ENCODE peak calls at places on chromosomes 5 and 9, in four cellular contexts. Q is ELR, E is EH, L is dermis microvascular lymphatic vessel endothelial cell. N is an unnamed sample.

GRCh38 chr5:154723740-154724505 is 31.3 kb upstream of the LARP1 start:
- DNase-seq in Q (peak), E (peak), L (no peak), N (peak)

GRCh38 chr5:43616535-43616934 is 13.6 kb downstream of the NNT start:
- DNase-seq in Q (no peak), E (peak), L (no peak), N (peak)

GRCh38 chr9:76227165-76227564 is 167.1 kb downstream of the RFK start:
- DNase-seq in Q (no peak), E (no peak), L (no peak), N (no peak)

GRCh38 chr5:144598451-144599068 is 427.9 kb downstream of the KCTD16 start:
- DNase-seq in Q (peak), E (peak), L (no peak), N (peak)

GRCh38 chr5:73946278-73946677 is 320.3 kb downstream of the ARHGEF28 start:
- DNase-seq in Q (no peak), E (no peak), L (no peak), N (no peak)

GRCh38 chr9:20504930-20505329 is 117.4 kb downstream of the MLLT3 start:
- DNase-seq in Q (no peak), E (no peak), L (no peak), N (no peak)

GRCh38 chr5:138660051-138660572 is 84.9 kb upstream of the HSPA9 start:
- DNase-seq in Q (no peak), E (peak), L (no peak), N (no peak)

GRCh38 chr5:85320495-85320894 is 935.8 kb upstream of the EDIL3 start:
- DNase-seq in Q (no peak), E (no peak), L (no peak), N (no peak)

GRCh38 chr5:8958602-8959001 is 587.3 kb downstream of the SEMA5A start:
- DNase-seq in Q (no peak), E (no peak), L (no peak), N (no peak)

GRCh38 chr9:111851536-111851935 is 45.1 kb upstream of the UGCG start:
- DNase-seq in Q (peak), E (peak), L (peak), N (peak)

GRCh38 chr5:107671742-107672211 is 1.0 kb upstream of the EFNA5 start:
- DNase-seq in Q (peak), E (peak), L (peak), N (peak)

GRCh38 chr5:96565843-96566242 is 96.3 kb upstream of the CAST start:
- DNase-seq in Q (peak), E (peak), L (peak), N (peak)

GRCh38 chr5:65480306-65480865 is 1.3 kb downstream of the ADAMTS6 start:
- DNase-seq in Q (peak), E (peak), L (peak), N (peak)

GRCh38 chr5:148268556-148268955 is at the start of gene SPINK13:
- DNase-seq in Q (peak), E (peak), L (peak), N (peak)

GRCh38 chr9:69028754-69029153 is 6.8 kb upstream of the FXN start:
- DNase-seq in Q (no peak), E (no peak), L (no peak), N (no peak)

GRCh38 chr5:140869555-140869886 is 764 bp downstream of the PCDHA11 start:
- DNase-seq in Q (no peak), E (no peak), L (no peak), N (no peak)

GRCh38 chr5:57887851-57888621 is 405.4 kb upstream of the ACTBL2 start:
- DNase-seq in Q (peak), E (peak), L (peak), N (peak)

GRCh38 chr9:108396618-108397017 is 459.2 kb downstream of the ACTL7B start:
- DNase-seq in Q (no peak), E (no peak), L (no peak), N (no peak)